ENCODE peak calls at places on chromosome 4, in four cellular contexts. P is GM12891, W is GM12878, X is K562. L is an unnamed sample.

GRCh38 chr4:164081801-164082200 is 587.3 kb downstream of the TMA16 start:
- DNase-seq in W (no peak), P (no peak), X (no peak), L (no peak)

GRCh38 chr4:122458625-122459024 is 2.1 kb upstream of the IL2 start:
- DNase-seq in X (no peak), P (no peak), W (no peak), L (peak)

GRCh38 chr4:87076690-87077358 is 142.0 kb downstream of the AFF1 start:
- DNase-seq in P (no peak), W (no peak), X (no peak), L (no peak)

GRCh38 chr4:76211769-76212168 is 1.9 kb downstream of the SCARB2 start:
- DNase-seq in P (no peak), W (no peak), X (no peak), L (no peak)

GRCh38 chr4:120685756-120686278 is 236.7 kb downstream of the PRDM5 start:
- DNase-seq in W (no peak), X (no peak), P (no peak), L (no peak)

GRCh38 chr4:14445882-14446281 is 556.4 kb upstream of the CPEB2 start:
- DNase-seq in X (no peak), P (no peak), W (no peak), L (no peak)

GRCh38 chr4:6272863-6273660 is 3.4 kb downstream of the WFS1 start:
- DNase-seq in X (no peak), W (no peak), P (no peak), L (no peak)

GRCh38 chr4:95290702-95291101 is 258.1 kb downstream of the UNC5C start:
- DNase-seq in P (no peak), W (no peak), X (no peak), L (no peak)

GRCh38 chr4:8202526-8203375 is 3.7 kb downstream of the SH3TC1 start:
- DNase-seq in P (no peak), W (no peak), X (no peak), L (no peak)

GRCh38 chr4:173135241-173135847 is 33.3 kb upstream of the GALNT7 start:
- DNase-seq in W (no peak), P (no peak), X (no peak), L (no peak)

GRCh38 chr4:120718979-120719566 is 203.5 kb downstream of the PRDM5 start:
- DNase-seq in P (no peak), X (no peak), W (no peak), L (peak)

GRCh38 chr4:53905935-53906377 is 158.4 kb downstream of the CHIC2 start:
- DNase-seq in W (peak), P (no peak), X (no peak), L (no peak)

GRCh38 chr4:84050014-84050413 is 449.1 kb downstream of the NKX6-1 start:
- DNase-seq in P (no peak), W (no peak), X (no peak), L (no peak)

GRCh38 chr4:59904331-59904730 is 1295.8 kb upstream of the ADGRL3 start:
- DNase-seq in X (no peak), W (no peak), P (no peak), L (no peak)

GRCh38 chr4:115927382-115927781 is 814.0 kb upstream of the NDST4 start:
- DNase-seq in W (no peak), P (no peak), X (no peak), L (no peak)

GRCh38 chr4:84573738-84574720 is 8.9 kb upstream of the CDS1 start:
- DNase-seq in P (no peak), X (no peak), W (no peak), L (peak)

GRCh38 chr4:41215155-41215554 is 813 bp upstream of the APBB2 start:
- DNase-seq in X (no peak), P (no peak), W (no peak), L (no peak)

GRCh38 chr4:111556141-111556781 is 589.0 kb upstream of the FAM241A start:
- DNase-seq in P (no peak), W (no peak), X (no peak), L (no peak)

GRCh38 chr4:66602622-66603021 is 932.3 kb upstream of the EPHA5 start:
- DNase-seq in P (no peak), W (no peak), X (no peak), L (no peak)

GRCh38 chr4:121011138-121011537 is 61.2 kb downstream of the NDNF start:
- DNase-seq in P (no peak), W (no peak), X (no peak), L (no peak)

GRCh38 chr4:6463311-6464289 is 8.8 kb downstream of the PPP2R2C start:
- DNase-seq in X (no peak), P (no peak), W (no peak), L (no peak)

GRCh38 chr4:85491527-85491926 is 16.6 kb downstream of the ARHGAP24 start:
- DNase-seq in P (no peak), X (no peak), W (no peak), L (no peak)

GRCh38 chr4:78293841-78294301 is 236.7 kb downstream of the FRAS1 start:
- DNase-seq in W (no peak), X (no peak), P (no peak), L (no peak)

GRCh38 chr4:2251795-2252529 is 9.9 kb downstream of the MXD4 start:
- DNase-seq in W (no peak), X (no peak), P (peak), L (no peak)

GRCh38 chr4:154660052-154660451 is 47.6 kb upstream of the FGG start:
- DNase-seq in W (no peak), P (no peak), X (no peak), L (no peak)

GRCh38 chr4:137749466-137749865 is 217.2 kb upstream of the PCDH18 start:
- DNase-seq in X (no peak), W (no peak), P (no peak), L (no peak)

GRCh38 chr4:163385466-163385865 is 41.8 kb downstream of the NPY5R start:
- DNase-seq in W (no peak), X (no peak), P (no peak), L (no peak)

GRCh38 chr4:174010547-174010946 is 272.9 kb downstream of the FBXO8 start:
- DNase-seq in X (no peak), P (no peak), W (no peak), L (no peak)

GRCh38 chr4:153465145-153465544 is 1.0 kb upstream of the TMEM131L start:
- DNase-seq in P (no peak), X (no peak), W (no peak), L (no peak)

GRCh38 chr4:139866270-139866962 is 200.8 kb downstream of the MGST2 start:
- DNase-seq in W (no peak), P (no peak), X (no peak), L (no peak)

GRCh38 chr4:180994722-180995121 is 1248.5 kb upstream of the TENM3 start:
- DNase-seq in W (no peak), P (no peak), X (no peak), L (no peak)

GRCh38 chr4:54540931-54541330 is 116.8 kb upstream of the KIT start:
- DNase-seq in W (no peak), X (no peak), P (no peak), L (no peak)

GRCh38 chr4:164959896-164960295 is 17.6 kb downstream of the TRIM61 start:
- DNase-seq in P (no peak), X (no peak), W (no peak), L (no peak)

GRCh38 chr4:6095897-6096296 is 77.7 kb upstream of the C4orf50 start:
- DNase-seq in X (no peak), W (no peak), P (no peak), L (no peak)

GRCh38 chr4:150960818-150961217 is 54.3 kb downstream of the LRBA start:
- DNase-seq in W (no peak), X (peak), P (peak), L (peak)

GRCh38 chr4:54228064-54228527 is 997 bp upstream of the PDGFRA start:
- DNase-seq in X (peak), P (peak), W (no peak), L (no peak)

GRCh38 chr4:141215972-141216761 is 4.5 kb upstream of the ZNF330 start:
- DNase-seq in P (no peak), X (no peak), W (no peak), L (no peak)

GRCh38 chr4:185566972-185567749 is 31.9 kb upstream of the PDLIM3 start:
- DNase-seq in W (no peak), X (no peak), P (no peak), L (no peak)

GRCh38 chr4:53702334-53703266 is 111.3 kb upstream of the LNX1 start:
- DNase-seq in X (no peak), P (peak), W (peak), L (no peak)

GRCh38 chr4:169492436-169493163 is 119.8 kb downstream of the NEK1 start:
- DNase-seq in P (no peak), X (peak), W (peak), L (peak)
- TF ChIP-seq SPI1 in P (no peak), X (no peak), W (no peak), L (no peak)

DNA sequence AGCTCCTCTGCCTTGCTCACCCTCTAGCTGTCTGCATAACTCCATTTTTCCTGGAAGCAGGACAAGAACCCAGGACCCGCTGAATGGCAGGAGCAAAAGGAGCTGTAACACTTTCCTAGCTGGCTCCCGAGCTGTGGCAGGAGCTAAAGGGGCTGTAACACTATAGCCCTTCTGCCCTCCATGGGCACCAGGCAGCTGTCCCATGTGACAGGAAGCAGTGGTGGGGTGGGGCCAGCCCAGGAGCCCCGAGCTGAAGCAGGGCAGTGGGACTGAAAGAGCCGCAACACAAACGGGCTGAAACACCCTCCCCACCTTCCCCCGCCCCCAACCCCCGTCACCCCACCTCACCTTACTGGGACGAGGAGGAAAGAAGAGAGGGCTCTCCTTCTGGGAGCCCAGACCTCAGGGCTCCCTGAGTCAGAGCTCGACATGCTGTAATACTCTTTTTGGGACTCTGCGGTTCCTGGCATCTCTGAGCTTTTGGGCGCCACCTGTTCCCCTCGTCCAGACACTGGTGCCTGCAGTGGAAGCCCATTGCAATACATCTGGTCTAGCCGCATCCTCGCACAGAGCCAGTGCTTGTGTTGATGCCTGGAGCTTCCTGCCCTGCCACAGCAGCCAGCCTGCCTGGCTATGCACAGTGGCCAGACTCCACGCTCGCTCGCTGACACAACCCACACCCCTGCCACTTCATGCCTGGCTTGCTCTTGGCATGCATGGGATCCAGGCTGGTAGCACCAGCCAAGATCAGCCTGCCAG is 39.4 kb downstream of the PPM1K start:
- DNase-seq in X (no peak), W (no peak), P (peak), L (no peak)
- TF ChIP-seq SPI1 in X (no peak), W (no peak), P (no peak), L (no peak)

GRCh38 chr4:176444741-176445140 is 125.0 kb downstream of the SPCS3 start:
- DNase-seq in P (no peak), X (no peak), W (no peak), L (no peak)
- TF ChIP-seq SPI1 in P (no peak), X (no peak), W (no peak), L (no peak)

GRCh38 chr4:183349673-183350072 is 27.4 kb upstream of the CLDN24 start:
- DNase-seq in P (no peak), W (no peak), X (peak), L (no peak)

GRCh38 chr4:183345261-183345660 is 23.0 kb upstream of the CLDN24 start:
- DNase-seq in W (no peak), P (no peak), X (no peak), L (no peak)

GRCh38 chr4:183348136-183348535 is 25.9 kb upstream of the CLDN24 start:
- DNase-seq in P (no peak), W (no peak), X (no peak), L (no peak)

GRCh38 chr4:183348706-183349659 is 26.8 kb upstream of the CLDN24 start:
- DNase-seq in X (peak), W (no peak), P (no peak), L (no peak)

DNA sequence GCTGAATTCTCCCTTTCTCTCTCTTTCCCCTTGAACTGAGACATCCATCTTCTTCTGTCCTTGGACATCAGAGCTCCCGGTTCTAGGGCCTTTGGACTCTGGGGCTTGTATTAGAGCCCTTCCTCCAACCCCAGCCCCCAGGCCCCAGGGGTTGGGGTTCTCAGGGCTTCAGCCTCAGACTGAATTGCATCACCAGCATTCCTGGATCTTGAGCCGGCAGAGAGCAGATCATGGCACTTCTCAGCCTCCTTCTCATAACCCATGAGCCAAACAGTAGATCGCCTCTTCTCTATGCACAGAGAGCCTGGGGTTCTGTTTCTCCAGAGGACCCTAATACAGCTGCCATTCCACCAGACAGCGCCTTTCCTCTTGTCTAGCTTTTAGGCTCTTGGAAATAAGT is 25.4 kb upstream of the CLDN24 start:
- DNase-seq in X (no peak), W (no peak), P (no peak), L (no peak)
- TF ChIP-seq SPI1 in X (no peak), W (no peak), P (no peak), L (no peak)

GRCh38 chr4:128590034-128590740 is 219.3 kb upstream of the JADE1 start:
- DNase-seq in W (no peak), P (no peak), X (no peak), L (no peak)
- TF ChIP-seq SPI1 in W (no peak), P (no peak), X (no peak), L (no peak)

DNA sequence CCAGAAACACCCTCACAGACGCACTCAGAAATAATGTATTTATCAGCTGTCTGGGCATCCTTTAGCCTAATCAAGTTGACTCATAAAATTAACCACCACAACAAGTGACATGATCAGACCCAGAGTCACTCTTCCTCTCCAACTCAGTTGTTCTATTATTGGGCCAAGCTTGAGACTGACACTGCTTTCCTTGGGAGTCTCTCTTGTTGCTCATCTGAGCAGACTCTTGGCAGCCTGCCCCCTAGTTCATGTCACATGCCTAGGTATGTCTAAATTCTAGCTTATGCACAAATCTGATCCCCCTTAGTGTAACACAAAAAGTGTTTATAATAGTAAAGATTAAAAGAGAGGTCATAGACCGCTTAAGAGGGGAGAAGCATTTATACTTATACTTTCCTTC is 72.6 kb upstream of the ADAMTS3 start:
- DNase-seq in W (no peak), X (no peak), P (no peak), L (no peak)
- TF ChIP-seq SPI1 in W (no peak), X (no peak), P (no peak), L (no peak)

DNA sequence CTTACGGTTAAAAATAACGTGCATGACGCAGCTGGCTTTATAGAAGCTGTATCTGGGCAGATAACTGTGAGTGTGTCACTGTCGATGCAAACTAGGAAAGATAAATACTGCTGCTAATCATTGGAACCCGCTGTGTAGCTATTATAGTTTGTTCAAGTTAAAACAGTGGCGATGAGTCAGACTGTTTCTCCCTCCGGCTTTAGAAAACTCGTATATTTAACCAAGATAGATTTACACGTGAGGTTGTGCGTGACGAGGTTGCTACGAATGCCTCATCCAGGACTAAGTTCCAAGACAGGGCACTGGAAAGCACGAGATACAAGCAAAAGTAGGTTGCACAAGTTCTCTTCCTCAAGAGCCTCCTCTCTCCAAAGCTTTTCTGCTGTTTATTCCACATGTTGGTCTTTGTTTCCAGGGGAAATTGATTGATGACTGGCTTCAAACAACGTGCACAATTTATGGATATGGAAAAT is 270.7 kb downstream of the FBXW7 start:
- DNase-seq in X (peak), W (no peak), P (no peak), L (no peak)
- TF ChIP-seq SPI1 in X (no peak), W (no peak), P (no peak), L (no peak)

L was measured in HL-60.